ENCODE peak calls at places on chromosome 6, in nine cellular contexts. G is psoas muscle, Z is pancreas, Y is lower leg skin, Q is neural crest cell, I is tibial nerve, T is GM13977, U is fibroblast of lung, F is bronchial epithelial cell. O is an unnamed sample.

GRCh38 chr6:119280586-119281163 is 68.9 kb downstream of the MAN1A1 start:
- DNase-seq in Y (no peak), Z (no peak), G (no peak), T (no peak), Q (no peak), F (peak), I (no peak), U (peak), O (no peak)

GRCh38 chr6:137784583-137784982 is 82.5 kb upstream of the TNFAIP3 start:
- DNase-seq in G (no peak), I (no peak), F (no peak), T (no peak), Y (no peak), U (no peak), Z (no peak), Q (no peak), O (no peak)

GRCh38 chr6:140970485-140970884 is 1162.2 kb upstream of the GJE1 start:
- DNase-seq in G (no peak), F (no peak), Y (no peak), Q (no peak), U (no peak), T (no peak), Z (no peak), I (no peak), O (no peak)

GRCh38 chr6:37538107-37538506 is 38.4 kb upstream of the CCDC167 start:
- DNase-seq in Z (no peak), F (peak), Y (no peak), U (no peak), I (no peak), Q (no peak), G (no peak), T (peak), O (no peak)

GRCh38 chr6:18413320-18413830 is 26.2 kb downstream of the RNF144B start:
- DNase-seq in T (no peak), Z (no peak), U (no peak), I (no peak), F (no peak), Y (no peak), G (no peak), Q (no peak), O (no peak)

GRCh38 chr6:138028893-138029292 is 78.3 kb downstream of the PERP start:
- DNase-seq in U (no peak), G (no peak), Q (no peak), T (no peak), Y (no peak), F (peak), I (no peak), Z (no peak), O (no peak)

GRCh38 chr6:131950767-131951575 is at the start of gene CCN2:
- DNase-seq in Z (peak), I (peak), U (peak), G (peak), Y (peak), T (peak), Q (peak), F (peak), O (peak)

GRCh38 chr6:167575201-167575696 is 250.4 kb downstream of the TTLL2 start:
- DNase-seq in Y (peak), I (no peak), T (no peak), Q (no peak), U (no peak), F (no peak), G (no peak), Z (no peak), O (no peak)

GRCh38 chr6:153511896-153512496 is 380.9 kb upstream of the RGS17 start:
- DNase-seq in T (peak), Z (no peak), G (no peak), F (peak), Y (no peak), Q (peak), I (no peak), U (peak), O (no peak)

GRCh38 chr6:169287675-169288074 is 34.0 kb upstream of the THBS2 start:
- DNase-seq in Z (no peak), I (no peak), Y (no peak), F (no peak), Q (no peak), U (no peak), T (no peak), G (no peak), O (no peak)

GRCh38 chr6:68632620-68633195 is 2.4 kb upstream of the ADGRB3 start:
- DNase-seq in F (no peak), Q (no peak), Z (no peak), U (no peak), Y (no peak), T (no peak), I (no peak), G (no peak), O (no peak)

GRCh38 chr6:126657556-126658129 is 317.7 kb downstream of the CENPW start:
- DNase-seq in Y (no peak), F (peak), G (no peak), T (peak), Z (no peak), I (no peak), U (peak), Q (no peak), O (no peak)

GRCh38 chr6:138588805-138589434 is 89.6 kb upstream of the NHSL1 start:
- DNase-seq in Z (peak), Y (peak), I (peak), G (no peak), U (peak), T (peak), F (peak), Q (peak), O (no peak)

GRCh38 chr6:21115111-21115510 is 478.4 kb upstream of the SOX4 start:
- DNase-seq in U (peak), Q (no peak), Z (no peak), F (no peak), Y (no peak), T (no peak), I (no peak), G (no peak), O (no peak)

GRCh38 chr6:16334671-16335070 is 96.3 kb downstream of the GMPR start:
- DNase-seq in Y (peak), Q (no peak), F (peak), I (peak), U (peak), T (no peak), G (peak), Z (no peak), O (no peak)

GRCh38 chr6:34247481-34248197 is 1.2 kb downstream of the SMIM29 start:
- DNase-seq in F (no peak), U (no peak), Y (no peak), Z (no peak), G (no peak), Q (no peak), T (peak), I (no peak), O (no peak)

GRCh38 chr6:126753616-126754015 is 364.9 kb upstream of the RSPO3 start:
- DNase-seq in T (no peak), Z (no peak), F (no peak), Y (no peak), G (no peak), U (no peak), I (no peak), Q (no peak), O (no peak)

GRCh38 chr6:18242062-18242851 is 22.1 kb downstream of the DEK start:
- DNase-seq in F (peak), Y (no peak), G (no peak), Q (no peak), I (no peak), Z (no peak), T (no peak), U (peak), O (no peak)

GRCh38 chr6:116205318-116205717 is 48.6 kb downstream of the TSPYL4 start:
- DNase-seq in G (no peak), Q (no peak), U (no peak), Z (no peak), I (no peak), Y (no peak), F (no peak), T (no peak), O (no peak)

GRCh38 chr6:105364243-105364642 is 38.6 kb downstream of the PREP start:
- DNase-seq in Q (no peak), U (no peak), Y (no peak), I (no peak), Z (no peak), G (no peak), T (no peak), F (peak), O (no peak)

GRCh38 chr6:144339859-144340452 is 54.8 kb downstream of the UTRN start:
- DNase-seq in G (no peak), Z (no peak), U (no peak), F (no peak), T (no peak), I (no peak), Y (no peak), Q (no peak), O (no peak)

GRCh38 chr6:30006170-30007131 is 54.6 kb upstream of the POLR1H start:
- DNase-seq in T (peak), G (peak), Z (peak), F (no peak), Q (no peak), I (peak), Y (peak), U (no peak), O (no peak)

GRCh38 chr6:119602215-119603178 is 252.9 kb upstream of the MAN1A1 start:
- DNase-seq in T (no peak), U (peak), I (no peak), F (peak), G (no peak), Y (no peak), Q (no peak), Z (no peak), O (no peak)

GRCh38 chr6:168227840-168228239 is 91.7 kb downstream of the DACT2 start:
- DNase-seq in T (no peak), U (no peak), Y (peak), Q (no peak), Z (no peak), I (no peak), F (no peak), G (no peak), O (no peak)

GRCh38 chr6:34346175-34347119 is 46.0 kb downstream of the NUDT3 start:
- DNase-seq in G (no peak), I (no peak), T (peak), Q (no peak), U (no peak), Y (no peak), F (no peak), Z (no peak), O (no peak)

GRCh38 chr6:2751871-2752270 is 1.1 kb upstream of the MYLK4 start:
- DNase-seq in F (no peak), U (no peak), I (no peak), T (no peak), Y (no peak), Z (no peak), Q (no peak), G (no peak), O (no peak)

GRCh38 chr6:39104528-39104927 is 10.5 kb downstream of the SAYSD1 start:
- DNase-seq in G (no peak), F (no peak), Q (no peak), Y (no peak), I (no peak), U (no peak), Z (no peak), T (no peak), O (no peak)

GRCh38 chr6:39100358-39100757 is 14.6 kb downstream of the SAYSD1 start:
- DNase-seq in I (no peak), G (no peak), Z (no peak), U (no peak), Q (no peak), F (no peak), Y (no peak), T (no peak), O (no peak)

GRCh38 chr6:39102821-39103136 is 12.2 kb downstream of the SAYSD1 start:
- DNase-seq in I (no peak), Q (no peak), Y (no peak), Z (no peak), U (no peak), F (no peak), T (no peak), G (no peak), O (no peak)

GRCh38 chr6:39107034-39107433 is 8.0 kb downstream of the SAYSD1 start:
- DNase-seq in T (no peak), I (no peak), G (no peak), U (no peak), Y (no peak), Q (no peak), F (no peak), Z (no peak), O (no peak)

GRCh38 chr6:39102024-39102820 is 12.8 kb downstream of the SAYSD1 start:
- DNase-seq in I (no peak), Y (no peak), U (peak), F (no peak), T (no peak), Z (peak), G (no peak), Q (peak), O (no peak)
- TF ChIP-seq CTCF in I (no peak), Y (no peak), U (peak), F (peak), T (peak), Z (no peak), G (peak), Q (peak), O (no peak)

GRCh38 chr6:28863607-28864320 is 60.0 kb downstream of the TRIM27 start:
- DNase-seq in F (peak), T (peak), Z (peak), Y (peak), Q (peak), U (peak), I (peak), G (peak), O (peak)
- TF ChIP-seq CTCF in F (peak), T (no peak), Z (no peak), Y (no peak), Q (no peak), U (no peak), I (no peak), G (no peak), O (no peak)

GRCh38 chr6:42821341-42821668 is 39.5 kb downstream of the BICRAL start:
- DNase-seq in Q (no peak), I (no peak), F (no peak), Z (no peak), G (no peak), Y (no peak), T (no peak), U (no peak), O (no peak)

GRCh38 chr6:42818878-42819277 is 37.0 kb downstream of the BICRAL start:
- DNase-seq in F (no peak), Z (no peak), U (no peak), I (no peak), Y (no peak), G (no peak), Q (no peak), T (no peak), O (no peak)

GRCh38 chr6:42820509-42821340 is 38.9 kb downstream of the BICRAL start:
- DNase-seq in G (peak), U (peak), Z (no peak), Q (no peak), T (no peak), F (no peak), Y (no peak), I (no peak), O (no peak)

GRCh38 chr6:42821846-42822245 is 40.0 kb downstream of the BICRAL start:
- DNase-seq in G (no peak), Y (no peak), F (peak), Z (no peak), Q (no peak), T (no peak), I (no peak), U (no peak), O (no peak)

GRCh38 chr6:42819803-42820508 is 38.1 kb downstream of the BICRAL start:
- DNase-seq in Q (no peak), Y (no peak), I (no peak), U (peak), F (peak), T (no peak), G (no peak), Z (no peak), O (no peak)
- TF ChIP-seq CTCF in Q (peak), Y (no peak), I (no peak), U (peak), F (peak), T (no peak), G (peak), Z (no peak), O (no peak)

DNA sequence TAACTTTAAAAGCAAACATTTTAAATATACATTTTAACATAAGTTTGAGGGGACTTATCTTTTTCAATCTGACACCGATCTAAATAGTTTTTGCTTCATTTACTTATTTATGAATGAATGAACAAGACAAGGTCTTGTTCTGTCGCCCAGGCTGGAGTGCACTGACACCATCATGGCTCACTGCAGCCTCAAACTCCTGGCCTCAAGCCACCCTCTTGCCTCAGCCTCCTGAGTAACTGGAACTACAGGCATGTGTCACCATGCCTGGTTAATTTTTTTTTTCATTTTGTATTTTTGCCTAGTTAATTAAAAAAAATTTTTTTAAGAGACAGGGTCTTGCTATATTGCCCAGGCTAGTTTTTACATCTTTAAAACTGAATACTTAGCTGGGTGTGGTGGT is 25.4 kb downstream of the FBXO9 start:
- DNase-seq in T (no peak), G (no peak), I (no peak), U (peak), Z (no peak), Q (no peak), Y (no peak), F (peak), O (no peak)
- TF ChIP-seq CTCF in T (no peak), G (no peak), I (no peak), U (no peak), Z (no peak), Q (no peak), Y (no peak), F (no peak), O (no peak)

O was measured in activated B cell treated with CpG ODN at 0.5 μM for 24 hours.